ENCODE peak calls at places on chromosomes 3 and 15, in five cellular contexts. L is Panc1, P is H7, C is K562, E is body of pancreas. Z is an unnamed sample.

GRCh38 chr15:38864827-38865604 is 300.4 kb upstream of the RASGRP1 start:
- DNase-seq in E (peak; percentile 24), L (no peak), P (no peak), C (no peak), Z (no peak)

GRCh38 chr3:141663993-141664392 is 74.1 kb upstream of the RNF7 start:
- DNase-seq in E (no peak), C (no peak), L (no peak), P (peak; percentile 44), Z (no peak)

GRCh38 chr3:152556731-152557254 is 278.1 kb upstream of the P2RY1 start:
- DNase-seq in E (no peak), P (no peak), L (no peak), C (no peak), Z (no peak)

GRCh38 chr3:10008588-10009344 is 17.5 kb upstream of the FANCD2 start:
- DNase-seq in P (peak; percentile 92), L (no peak), E (peak; percentile 91), C (peak; percentile 88), Z (peak; percentile 87)

GRCh38 chr3:77320514-77320913 is 280.6 kb downstream of the ROBO2 start:
- DNase-seq in P (no peak), E (no peak), C (peak; percentile 2), L (no peak), Z (no peak)

GRCh38 chr15:41944313-41944940 is 27.9 kb downstream of the EHD4 start:
- DNase-seq in L (no peak), E (peak; percentile 67), C (no peak), P (no peak), Z (no peak)

GRCh38 chr3:136473716-136474326 is 223.7 kb downstream of the PCCB start:
- DNase-seq in L (no peak), P (no peak), E (no peak), C (no peak), Z (no peak)

GRCh38 chr3:54931182-54931581 is 3.3 kb upstream of the LRTM1 start:
- DNase-seq in E (no peak), L (no peak), P (no peak), C (no peak), Z (no peak)

GRCh38 chr3:177470200-177470941 is 273.1 kb upstream of the TBL1XR1 start:
- DNase-seq in P (no peak), E (no peak), C (no peak), L (no peak), Z (no peak)

GRCh38 chr3:51398595-51399310 is 7.7 kb downstream of the RBM15B start:
- DNase-seq in L (no peak), C (no peak), E (no peak), P (no peak), Z (no peak)

GRCh38 chr15:49315543-49315942 is 107.5 kb upstream of the FGF7 start:
- DNase-seq in L (no peak), P (peak; percentile 24), C (no peak), E (no peak), Z (no peak)

GRCh38 chr3:127141921-127142730 is 50.8 kb upstream of the PRR23E start:
- DNase-seq in C (no peak), E (peak; percentile 92), L (no peak), P (no peak), Z (peak; percentile 85)

GRCh38 chr15:51625236-51625635 is 2.7 kb upstream of the DMXL2 start:
- DNase-seq in P (no peak), E (no peak), L (no peak), C (no peak), Z (no peak)

GRCh38 chr3:21942328-21942727 is 191.3 kb upstream of the ZNF385D start:
- DNase-seq in P (no peak), L (peak; percentile 39), E (no peak), C (no peak), Z (no peak)

GRCh38 chr3:189260556-189261493 is 89.1 kb downstream of the TPRG1 start:
- DNase-seq in P (no peak), L (no peak), E (no peak), C (no peak), Z (no peak)

GRCh38 chr15:66703540-66703941 is 1.5 kb downstream of the SMAD6 start:
- DNase-seq in C (no peak), L (no peak), E (peak; percentile 58), P (no peak), Z (peak; percentile 23)

GRCh38 chr3:119413603-119414280 is 49.7 kb downstream of the TMEM39A start:
- DNase-seq in E (no peak), P (no peak), L (no peak), C (peak; percentile 36), Z (no peak)

GRCh38 chr15:84833447-84833846 is 16.3 kb downstream of the ALPK3 start:
- DNase-seq in E (peak; percentile 17), C (peak; percentile 52), L (no peak), P (no peak), Z (no peak)

GRCh38 chr15:50137893-50138292 is 18.9 kb upstream of the ATP8B4 start:
- DNase-seq in L (no peak), P (no peak), E (no peak), C (no peak), Z (no peak)

GRCh38 chr3:33660035-33660434 is 58.0 kb downstream of the CLASP2 start:
- DNase-seq in E (no peak), C (no peak), P (peak; percentile 9), L (no peak), Z (no peak)

GRCh38 chr15:58446521-58446920 is 14.7 kb downstream of the LIPC start:
- DNase-seq in P (no peak), L (no peak), E (no peak), C (no peak), Z (no peak)

GRCh38 chr15:74663303-74664027 is 32.4 kb downstream of the EDC3 start:
- DNase-seq in E (no peak), L (no peak), C (no peak), P (no peak), Z (no peak)

GRCh38 chr3:128152419-128153155 is 694 bp upstream of the EEFSEC start:
- DNase-seq in L (peak; percentile 62), C (peak; percentile 21), P (peak; percentile 57), E (no peak), Z (no peak)

GRCh38 chr3:38643090-38643489 is 6.4 kb downstream of the SCN5A start:
- DNase-seq in L (no peak), P (peak; percentile 20), C (no peak), E (no peak), Z (no peak)

GRCh38 chr15:57914350-57915055 is 151.0 kb downstream of the ALDH1A2 start:
- DNase-seq in P (no peak), C (no peak), L (no peak), E (no peak), Z (peak; percentile 17)

GRCh38 chr3:191065183-191065805 is 133.7 kb upstream of the OSTN start:
- DNase-seq in C (no peak), E (no peak), L (no peak), P (no peak), Z (no peak)

GRCh38 chr15:39944711-39945110 is 10.8 kb downstream of the EIF2AK4 start:
- DNase-seq in E (no peak), P (no peak), C (no peak), L (no peak), Z (no peak)

GRCh38 chr15:50330921-50331320 is 24.1 kb downstream of the GABPB1 start:
- DNase-seq in L (no peak), E (no peak), P (peak; percentile 32), C (no peak), Z (no peak)

GRCh38 chr15:99574048-99574447 is 8.3 kb downstream of the MEF2A start:
- DNase-seq in E (no peak), L (no peak), P (no peak), C (no peak), Z (no peak)

GRCh38 chr3:43995929-43996378 is 245.7 kb upstream of the TOPAZ1 start:
- DNase-seq in C (no peak), L (no peak), E (no peak), P (peak; percentile 71), Z (no peak)
- H3K4me3 ChIP-seq in C (no peak overlapping the region), L (peak overlapping the region; percentile 47), E (no peak overlapping the region), P (peak overlapping the region; percentile 68), Z (no peak overlapping the region)

DNA sequence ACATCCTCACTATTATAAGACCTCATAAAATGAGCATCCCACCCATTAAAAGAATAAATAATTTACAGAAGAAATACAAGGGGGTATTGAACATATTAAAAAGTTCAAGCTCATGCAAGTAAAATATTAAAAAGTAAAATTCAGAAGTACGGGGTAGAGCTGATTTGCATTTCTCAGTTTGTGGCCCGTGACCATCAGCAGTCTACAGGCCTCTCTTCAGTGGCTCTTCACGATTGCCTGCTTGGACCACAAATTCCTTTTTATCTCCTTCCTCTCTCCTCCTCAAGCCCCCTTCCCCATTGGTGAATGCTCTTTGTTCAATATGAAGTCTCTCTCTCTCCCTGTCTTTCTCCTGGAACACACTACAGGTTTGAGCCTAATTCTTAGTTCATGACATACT is 19.1 kb downstream of the CYP8B1 start:
- DNase-seq in E (no peak), C (no peak), L (no peak), P (no peak), Z (no peak)
- H3K4me3 ChIP-seq in E (no peak overlapping the region), C (no peak overlapping the region), L (no peak overlapping the region), P (no peak overlapping the region), Z (no peak overlapping the region)

GRCh38 chr3:7759630-7760029 is 742.0 kb upstream of the LMCD1 start:
- DNase-seq in L (no peak), E (no peak), C (no peak), P (no peak), Z (no peak)

GRCh38 chr3:7752005-7752404 is 749.6 kb upstream of the LMCD1 start:
- DNase-seq in P (peak; percentile 11), E (no peak), L (no peak), C (no peak), Z (no peak)

GRCh38 chr3:7750296-7750695 is 751.3 kb upstream of the LMCD1 start:
- DNase-seq in E (no peak), C (no peak), P (no peak), L (no peak), Z (no peak)

GRCh38 chr3:7754653-7755052 is 747.0 kb upstream of the LMCD1 start:
- DNase-seq in E (no peak), P (no peak), C (no peak), L (no peak), Z (no peak)
- H3K4me3 ChIP-seq in E (no peak overlapping the region), P (no peak overlapping the region), C (no peak overlapping the region), L (no peak overlapping the region), Z (no peak overlapping the region)

GRCh38 chr3:111081008-111081545 is 9.5 kb downstream of the NECTIN3 start:
- DNase-seq in E (no peak), L (no peak), P (no peak), C (no peak), Z (no peak)

GRCh38 chr3:111084911-111085310 is 13.3 kb downstream of the NECTIN3 start:
- DNase-seq in P (no peak), E (no peak), C (no peak), L (no peak), Z (no peak)

GRCh38 chr3:111076732-111077131 is 5.1 kb downstream of the NECTIN3 start:
- DNase-seq in C (no peak), P (no peak), L (no peak), E (no peak), Z (no peak)

GRCh38 chr3:111077384-111077783 is 5.8 kb downstream of the NECTIN3 start:
- DNase-seq in L (no peak), P (no peak), E (no peak), C (no peak), Z (no peak)

DNA sequence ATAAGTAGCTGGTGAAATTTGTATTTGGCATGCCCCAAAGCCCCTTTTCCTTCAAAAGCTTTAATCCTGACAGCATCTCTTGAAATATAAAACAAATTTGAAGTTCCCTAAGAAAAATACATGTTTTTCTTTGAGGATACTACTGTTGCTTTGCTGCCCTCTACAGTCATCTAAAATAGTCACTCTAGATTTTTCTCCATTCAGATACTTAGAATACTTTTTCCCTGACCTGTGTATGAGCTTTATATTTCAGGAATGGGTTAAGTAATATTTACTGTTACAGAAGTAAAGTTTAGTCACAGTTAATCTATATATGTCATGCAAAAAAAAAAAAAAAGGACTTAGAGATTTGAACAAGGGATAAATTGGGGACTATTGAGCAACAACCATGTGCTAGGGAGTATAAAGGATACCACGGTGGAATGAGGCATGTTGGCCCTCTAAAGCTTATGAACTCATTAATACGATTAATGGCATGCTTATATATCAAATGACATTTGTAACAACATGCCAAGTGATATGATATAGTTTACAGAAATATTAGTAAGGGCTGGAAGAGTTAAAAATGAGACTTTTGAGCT is 8.8 kb downstream of the NECTIN3 start:
- DNase-seq in P (no peak), L (no peak), E (no peak), C (no peak), Z (no peak)
- H3K4me3 ChIP-seq in P (no peak overlapping the region), L (no peak overlapping the region), E (no peak overlapping the region), C (no peak overlapping the region), Z (no peak overlapping the region)